ENCODE peak calls at places on chromosomes 1 and 21, in six cellular contexts. D is RWPE1; E is stimulated activated CD8-positive, alpha-beta memory T cell treated with anti-CD3 and anti-CD28 coated beads, Interleukin-15, amount 100 ng/mL, for 48 hours; K is ELR; U is RCC 7860; M is SK-N-SH. I is an unnamed sample.
A peak's percentile ranks its signal among the peaks of the same experiment; 100 is the strongest.

GRCh38 chr1:19772053-19772452 is 27.7 kb downstream of the TMCO4 start:
- DNase-seq in D (no peak), E (no peak), K (no peak), U (no peak), M (no peak), I (no peak)

GRCh38 chr1:181128592-181129497 is 40.3 kb downstream of the IER5 start:
- DNase-seq in D (no peak), E (no peak), K (no peak), U (no peak), M (peak; percentile 79), I (no peak)

GRCh38 chr1:63624911-63625310 is 31.7 kb downstream of the PGM1 start:
- DNase-seq in D (peak; percentile 8), E (no peak), K (peak; percentile 8), U (no peak), M (no peak), I (no peak)

GRCh38 chr1:171563675-171564074 is 58.4 kb upstream of the MYOCOS start:
- DNase-seq in D (no peak), E (no peak), K (peak; percentile 52), U (no peak), M (no peak), I (no peak)

GRCh38 chr1:41482906-41483895 is 1.3 kb downstream of the EDN2 start:
- DNase-seq in D (no peak), E (no peak), K (no peak), U (no peak), M (peak; percentile 73), I (no peak)

GRCh38 chr1:3453203-3453761 is 1.2 kb upstream of the ARHGEF16 start:
- DNase-seq in D (peak; percentile 89), E (peak; percentile 55), K (peak; percentile 64), U (peak; percentile 57), M (peak; percentile 93), I (peak; percentile 3)

GRCh38 chr1:1125945-1126344 is 10.1 kb upstream of the C1orf159 start:
- DNase-seq in D (no peak), E (no peak), K (no peak), U (no peak), M (no peak), I (no peak)

GRCh38 chr21:26179501-26179900 is 8.9 kb upstream of the APP start:
- DNase-seq in D (no peak), E (no peak), K (peak; percentile 19), U (no peak), M (no peak), I (no peak)

GRCh38 chr1:185733818-185734709 is at the start of gene HMCN1:
- DNase-seq in D (peak; percentile 24), E (no peak), K (peak; percentile 72), U (no peak), M (peak; percentile 59), I (no peak)

GRCh38 chr1:21924503-21925005 is 12.6 kb downstream of the HSPG2 start:
- DNase-seq in D (no peak), E (no peak), K (no peak), U (peak; percentile 66), M (no peak), I (no peak)

GRCh38 chr1:94773931-94774422 is 46.2 kb upstream of the SLC44A3 start:
- DNase-seq in D (peak; percentile 42), E (no peak), K (peak; percentile 81), U (peak; percentile 68), M (no peak), I (no peak)

GRCh38 chr1:96234299-96234698 is 487.3 kb upstream of the PTBP2 start:
- DNase-seq in D (peak; percentile 10), E (no peak), K (peak; percentile 39), U (no peak), M (no peak), I (no peak)

GRCh38 chr1:18632218-18632588 is 1.6 kb downstream of the PAX7 start:
- DNase-seq in D (no peak), E (no peak), K (no peak), U (no peak), M (peak; percentile 44), I (no peak)

GRCh38 chr21:39911792-39912191 is 44.6 kb downstream of the PCP4 start:
- DNase-seq in D (no peak), E (no peak), K (no peak), U (no peak), M (no peak), I (no peak)

GRCh38 chr1:226808501-226808900 is 61.9 kb upstream of the PSEN2 start:
- DNase-seq in D (no peak), E (no peak), K (no peak), U (no peak), M (no peak), I (no peak)

GRCh38 chr1:184752656-184753055 is 2.0 kb downstream of the EDEM3 start:
- DNase-seq in D (no peak), E (no peak), K (no peak), U (no peak), M (no peak), I (no peak)

GRCh38 chr1:98660941-98661543 is 479 bp upstream of the SNX7 start:
- DNase-seq in D (no peak), E (no peak), K (peak; percentile 10), U (no peak), M (no peak), I (no peak)

GRCh38 chr1:20603473-20604464 is 14.9 kb downstream of the CDA start:
- DNase-seq in D (peak; percentile 68), E (no peak), K (peak; percentile 99), U (peak; percentile 97), M (no peak), I (peak; percentile 82)

GRCh38 chr1:228309548-228310067 is 97.0 kb downstream of the TRIM11 start:
- DNase-seq in D (no peak), E (no peak), K (no peak), U (no peak), M (no peak), I (no peak)

GRCh38 chr1:29398431-29398830 is 162.1 kb downstream of the PTPRU start:
- DNase-seq in D (peak; percentile 52), E (no peak), K (peak; percentile 29), U (no peak), M (no peak), I (no peak)

GRCh38 chr1:203556047-203556851 is 62.3 kb downstream of the OPTC start:
- DNase-seq in D (no peak), E (no peak), K (peak; percentile 56), U (peak; percentile 53), M (peak; percentile 75), I (peak; percentile 83)

GRCh38 chr1:51316113-51316763 is 14.1 kb downstream of the TTC39A start:
- DNase-seq in D (no peak), E (no peak), K (no peak), U (peak; percentile 76), M (no peak), I (no peak)

GRCh38 chr21:33761104-33762036 is 119.1 kb downstream of the ITSN1 start:
- DNase-seq in D (peak; percentile 78), E (no peak), K (peak; percentile 97), U (peak; percentile 97), M (no peak), I (peak; percentile 96)

GRCh38 chr1:31605908-31606427 is 11.5 kb upstream of the HCRTR1 start:
- DNase-seq in D (no peak), E (peak; percentile 35), K (peak; percentile 86), U (no peak), M (no peak), I (peak; percentile 47)

GRCh38 chr1:63739452-63739851 is 34.4 kb upstream of the ROR1 start:
- DNase-seq in D (no peak), E (no peak), K (no peak), U (no peak), M (no peak), I (no peak)

GRCh38 chr21:15080504-15080903 is 15.7 kb upstream of the NRIP1 start:
- DNase-seq in D (no peak), E (no peak), K (no peak), U (no peak), M (peak; percentile 6), I (no peak)

GRCh38 chr1:234118911-234119310 is 214.4 kb downstream of the SLC35F3 start:
- DNase-seq in D (no peak), E (no peak), K (no peak), U (no peak), M (no peak), I (no peak)

GRCh38 chr21:42304556-42305454 is 10.4 kb downstream of the TFF3 start:
- DNase-seq in D (no peak), E (no peak), K (no peak), U (no peak), M (no peak), I (no peak)

GRCh38 chr1:6962390-6962955 is 177.2 kb downstream of the CAMTA1 start:
- DNase-seq in D (peak; percentile 54), E (peak; percentile 71), K (peak; percentile 15), U (no peak), M (peak; percentile 50), I (no peak)

GRCh38 chr1:65063025-65063424 is 85.0 kb upstream of the AK4 start:
- DNase-seq in D (no peak), E (no peak), K (peak; percentile 12), U (peak; percentile 26), M (no peak), I (no peak)

GRCh38 chr1:51284487-51284954 is 45.8 kb downstream of the TTC39A start:
- DNase-seq in D (no peak), E (no peak), K (no peak), U (peak; percentile 87), M (peak; percentile 71), I (no peak)

GRCh38 chr1:193156826-193157142 is 29.6 kb downstream of the B3GALT2 start:
- DNase-seq in D (no peak), E (no peak), K (no peak), U (no peak), M (no peak), I (no peak)

I was measured in AG09309.